ENCODE peak calls at places on chromosomes 3 and 15, in five cellular contexts. D, N, L, M and H are unnamed samples.

GRCh38 chr15:63025460-63025859 is 17.1 kb upstream of the TPM1 start:
- DNase-seq in M (no peak), D (no peak), N (no peak), L (no peak), H (no peak)

GRCh38 chr15:67852433-67852832 is 12.6 kb upstream of the RNU6-1 start:
- DNase-seq in M (no peak), L (no peak), D (no peak), N (no peak), H (no peak)

GRCh38 chr3:18891641-18892040 is 256.7 kb upstream of the KCNH8 start:
- DNase-seq in M (no peak), D (no peak), N (no peak), L (no peak), H (no peak)

GRCh38 chr3:161372321-161373260 is 1.3 kb upstream of the SPTSSB start:
- DNase-seq in M (no peak), N (peak; percentile 16), D (peak; percentile 73), L (no peak), H (peak; percentile 25)

GRCh38 chr15:40449275-40449674 is 8.5 kb downstream of the BAHD1 start:
- DNase-seq in N (no peak), D (no peak), L (no peak), M (no peak), H (no peak)

GRCh38 chr15:69385831-69386230 is 28.3 kb upstream of the KIF23 start:
- DNase-seq in N (no peak), D (no peak), M (no peak), L (no peak), H (no peak)

GRCh38 chr3:50616770-50617095 is 218 bp upstream of the MAPKAPK3 start:
- DNase-seq in N (peak; percentile 88), M (peak; percentile 72), L (peak; percentile 83), D (peak; percentile 98), H (no peak)

GRCh38 chr3:178900244-178900643 is 171.4 kb downstream of the ZMAT3 start:
- DNase-seq in M (no peak), L (no peak), N (no peak), D (no peak), H (no peak)

GRCh38 chr15:73081321-73081958 is 29.2 kb downstream of the NEO1 start:
- DNase-seq in L (peak; percentile 41), M (no peak), N (no peak), D (no peak), H (no peak)

GRCh38 chr3:64048631-64049061 is 25.4 kb upstream of the PSMD6 start:
- DNase-seq in D (no peak), M (no peak), L (no peak), N (no peak), H (no peak)

GRCh38 chr15:55696221-55696620 is 46.7 kb downstream of the PRTG start:
- DNase-seq in N (no peak), D (no peak), M (no peak), L (no peak), H (no peak)

GRCh38 chr15:55695432-55695831 is 47.5 kb downstream of the PRTG start:
- DNase-seq in N (no peak), D (no peak), M (no peak), L (no peak), H (no peak)

GRCh38 chr15:55698653-55699052 is 44.3 kb downstream of the PRTG start:
- DNase-seq in N (no peak), M (no peak), L (no peak), D (no peak), H (no peak)

DNA sequence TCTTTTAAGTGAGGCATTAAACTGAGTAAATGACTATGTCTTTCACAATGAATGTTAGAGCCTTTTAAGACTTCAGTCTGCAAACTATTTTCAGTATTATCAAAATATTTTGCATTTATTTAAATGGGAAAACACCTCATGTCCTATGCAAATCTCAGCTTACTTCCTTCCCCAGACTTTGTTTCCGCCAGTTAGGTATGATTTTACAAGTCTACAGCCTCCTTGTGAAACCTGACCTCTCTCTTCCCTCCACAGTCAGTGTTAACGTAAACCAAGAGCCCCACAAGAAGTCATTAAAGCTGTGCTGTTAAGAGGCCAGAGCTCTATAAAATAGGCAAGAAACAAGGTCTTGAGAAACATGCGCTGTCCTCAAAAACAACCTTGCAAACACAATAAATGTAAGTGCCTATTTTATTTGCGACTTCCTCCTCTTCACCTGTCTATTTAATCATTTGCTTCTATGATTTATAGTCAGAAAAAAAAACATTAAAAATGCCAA is 48.3 kb downstream of the PRTG start:
- DNase-seq in M (peak; percentile 48), D (no peak), L (no peak), N (peak; percentile 20), H (peak; percentile 11)
- TF ChIP-seq TAF1 in M (no peak), D (no peak), L (no peak), N (no peak), H (no peak)

GRCh38 chr15:71447328-71448250 is 332.3 kb downstream of the THSD4 start:
- DNase-seq in L (no peak), M (no peak), N (no peak), D (no peak), H (no peak)
- TF ChIP-seq POLR2AphosphoS5 in L (no peak), M (no peak), N (no peak), D (no peak), H (no peak)

GRCh38 chr3:149819432-149819831 is 6.4 kb downstream of the RNF13 start:
- DNase-seq in D (no peak), M (no peak), L (no peak), N (no peak), H (no peak)

GRCh38 chr3:149816326-149816725 is 3.3 kb downstream of the RNF13 start:
- DNase-seq in M (no peak), N (no peak), L (no peak), D (no peak), H (no peak)

GRCh38 chr3:149815318-149815717 is 2.3 kb downstream of the RNF13 start:
- DNase-seq in L (no peak), D (no peak), N (no peak), M (no peak), H (no peak)

GRCh38 chr3:149815728-149816127 is 2.7 kb downstream of the RNF13 start:
- DNase-seq in M (no peak), N (no peak), D (no peak), L (no peak), H (no peak)

GRCh38 chr3:149816986-149817385 is 4.0 kb downstream of the RNF13 start:
- DNase-seq in L (no peak), D (no peak), N (no peak), M (no peak), H (no peak)
- TF ChIP-seq POLR2A in L (no peak), D (no peak), N (no peak), M (no peak), H (no peak)

DNA sequence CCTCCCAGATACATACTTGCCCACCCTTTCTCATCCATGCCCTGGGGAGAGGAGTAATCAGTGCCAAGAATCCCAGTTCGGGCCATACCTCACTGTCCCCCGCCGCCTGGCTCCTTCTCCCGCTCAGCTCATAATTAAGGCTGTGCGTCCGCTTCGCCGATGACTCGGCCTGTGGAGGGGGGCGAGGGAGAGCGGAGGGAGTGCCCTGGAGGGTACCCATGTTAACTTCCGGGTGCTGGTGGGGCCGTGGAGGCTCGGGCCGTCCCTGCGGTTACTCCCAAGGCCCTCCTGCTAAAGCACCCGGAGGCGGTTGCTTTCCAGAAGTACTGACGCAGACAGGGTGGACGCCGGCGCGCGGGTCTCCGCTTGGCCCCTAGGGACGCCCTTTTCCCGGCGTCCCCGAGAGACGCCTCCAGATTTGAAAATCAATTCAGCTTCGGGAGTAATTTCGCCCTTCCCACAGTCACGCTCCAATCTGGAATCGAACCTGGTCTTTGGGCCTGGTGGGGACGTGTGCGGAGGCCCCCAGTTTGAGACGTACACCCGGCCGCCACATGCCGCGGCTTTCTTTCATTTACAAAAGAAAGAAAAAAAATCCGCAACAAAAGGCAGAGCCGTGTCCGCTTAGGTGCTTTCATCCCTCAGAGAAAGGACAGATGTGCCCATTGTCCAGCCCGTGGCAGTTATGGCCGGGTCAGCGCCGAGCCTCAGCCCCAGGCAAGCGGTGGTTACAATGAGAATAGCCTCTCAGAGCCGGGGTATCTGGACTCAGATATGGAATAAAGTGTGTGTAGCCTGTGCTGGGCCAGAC is 1.0 kb upstream of the ONECUT1 start:
- DNase-seq in M (no peak), D (peak; percentile 72), N (no peak), L (no peak), H (no peak)
- TF ChIP-seq TAF1 in M (no peak), D (no peak), N (no peak), L (no peak), H (no peak)

GRCh38 chr3:54633444-54634121 is 294.3 kb downstream of the LRTM1 start:
- DNase-seq in N (no peak), M (no peak), D (no peak), L (no peak), H (no peak)
- TF ChIP-seq POLR2AphosphoS5 in N (no peak), M (no peak), D (peak; percentile 73), L (no peak), H (no peak)

DNA sequence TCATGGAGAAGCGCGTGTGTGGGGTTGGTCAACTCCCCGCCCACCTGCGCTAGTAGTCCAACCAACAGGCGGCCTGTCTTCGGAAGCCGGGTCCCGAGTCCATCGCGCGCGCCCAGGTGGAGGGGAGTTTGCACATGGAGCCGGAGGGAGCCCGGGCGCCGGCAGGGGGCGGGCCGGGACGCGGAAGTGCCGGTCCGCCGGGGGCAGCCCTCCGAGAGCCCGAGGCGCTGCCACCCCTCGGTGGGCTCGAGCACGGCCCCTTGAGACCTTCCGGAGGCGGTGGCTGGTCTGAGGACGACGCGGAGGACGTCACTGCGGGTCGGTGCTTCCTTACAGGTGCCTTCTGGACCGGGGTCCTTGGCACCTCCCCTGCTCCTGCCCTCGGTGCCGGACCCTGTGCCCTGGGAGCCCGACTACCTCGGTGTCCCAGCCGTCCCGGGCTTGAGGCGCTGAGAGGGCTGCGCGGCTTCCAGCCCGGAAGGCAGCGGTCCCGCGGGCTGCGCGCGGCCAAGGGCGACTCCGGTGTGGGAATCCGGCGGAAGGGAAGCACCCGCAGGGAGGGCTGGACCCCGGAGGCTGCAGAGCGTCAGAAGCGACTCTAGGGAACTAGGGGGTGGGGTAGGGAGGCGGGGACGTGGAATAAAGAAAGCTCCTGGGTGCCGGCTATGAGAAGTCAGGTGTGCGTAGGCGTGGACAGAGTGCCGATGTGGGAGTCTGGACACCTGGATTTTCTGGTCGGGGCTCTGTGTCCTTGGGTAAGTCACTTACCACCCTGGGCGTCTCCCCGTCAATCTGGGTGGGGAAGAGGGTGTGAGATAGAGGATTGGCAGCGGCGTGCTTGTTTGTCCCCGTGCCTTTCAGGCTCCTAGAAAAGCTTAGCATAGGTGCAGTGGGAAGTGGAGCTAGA is 212.3 kb downstream of the FGF12 start:
- DNase-seq in L (no peak), N (no peak), D (peak; percentile 89), M (no peak), H (no peak)
- TF ChIP-seq POLR2A in L (no peak), N (no peak), D (peak; percentile 59), M (no peak), H (no peak)

GRCh38 chr3:52570076-52570475 is 33.7 kb downstream of the UQCC5 start:
- DNase-seq in D (no peak), M (no peak), L (no peak), N (no peak), H (no peak)
- TF ChIP-seq TAF1 in D (no peak), M (no peak), L (no peak), N (no peak), H (no peak)